ENCODE peak calls at places on chromosomes 11 and 22, in seven cellular contexts. M is H9, P is IMR-90, J is mesenchymal stem cell, C is H1, O is neuronal stem cell, Z is mesendoderm. Q is an unnamed sample. For H3K4me1, the result is how much of the 10 kb centered on the place peaks cover.

GRCh38 chr11:94767701-94768601 is at the start of gene AMOTL1:
- DNase-seq in M (peak), P (peak), J (peak), C (peak), O (peak), Z (peak), Q (peak)

GRCh38 chr22:49464024-49464423 is 363.6 kb downstream of the BRD1 start:
- DNase-seq in M (no peak), P (no peak), J (no peak), C (no peak), O (no peak), Z (no peak), Q (no peak)

GRCh38 chr11:38448284-38448683 is 1850.2 kb upstream of the RAG2 start:
- DNase-seq in M (no peak), P (no peak), J (no peak), C (no peak), O (no peak), Z (no peak), Q (no peak)

GRCh38 chr11:44766112-44766971 is 39.6 kb downstream of the TSPAN18 start:
- DNase-seq in M (peak), P (peak), J (peak), C (no peak), O (no peak), Z (peak), Q (no peak)

GRCh38 chr22:22194931-22195264 is 49.7 kb upstream of the VPREB1 start:
- DNase-seq in M (no peak), P (no peak), J (no peak), C (no peak), O (no peak), Z (no peak), Q (no peak)

GRCh38 chr11:47593492-47593933 is 698 bp downstream of the C1QTNF4 start:
- DNase-seq in M (no peak), P (no peak), J (no peak), C (no peak), O (no peak), Z (no peak), Q (no peak)

GRCh38 chr11:134579709-134580634 is 167.9 kb upstream of the B3GAT1 start:
- DNase-seq in M (peak), P (no peak), J (no peak), C (no peak), O (no peak), Z (peak), Q (no peak)

GRCh38 chr11:134224710-134225662 is 515 bp downstream of the VPS26B start:
- DNase-seq in M (peak), P (peak), J (peak), C (no peak), O (peak), Z (peak), Q (peak)

GRCh38 chr11:67581469-67581868 is 2.1 kb upstream of the GSTP1 start:
- DNase-seq in M (peak), P (no peak), J (no peak), C (no peak), O (no peak), Z (peak), Q (no peak)

GRCh38 chr11:120131941-120132644 is 5.8 kb downstream of the TRIM29 start:
- DNase-seq in M (no peak), P (no peak), J (no peak), C (no peak), O (no peak), Z (no peak), Q (no peak)

GRCh38 chr11:1077033-1077416 is 2.4 kb downstream of the MUC2 start:
- DNase-seq in M (no peak), P (no peak), J (no peak), C (no peak), O (no peak), Z (no peak), Q (no peak)

GRCh38 chr11:65501005-65501529 is 2.2 kb downstream of the MALAT1 start:
- DNase-seq in M (no peak), P (peak), J (no peak), C (no peak), O (no peak), Z (no peak), Q (peak)

GRCh38 chr22:21030621-21031544 is 1.5 kb downstream of the SLC7A4 start:
- DNase-seq in M (no peak), P (no peak), J (no peak), C (no peak), O (no peak), Z (no peak), Q (no peak)

GRCh38 chr11:134425413-134425812 is 13.4 kb upstream of the B3GAT1 start:
- DNase-seq in M (no peak), P (no peak), J (no peak), C (no peak), O (no peak), Z (no peak), Q (no peak)

GRCh38 chr11:63598556-63598955 is 15.7 kb downstream of the PLAAT3 start:
- DNase-seq in M (no peak), P (no peak), J (no peak), C (no peak), O (no peak), Z (no peak), Q (no peak)

GRCh38 chr11:115256326-115257197 is 247.7 kb downstream of the CADM1 start:
- DNase-seq in M (peak), P (no peak), J (peak), C (no peak), O (no peak), Z (peak), Q (no peak)

GRCh38 chr11:126607374-126607773 is 251.9 kb downstream of the ST3GAL4 start:
- DNase-seq in M (peak), P (peak), J (peak), C (peak), O (peak), Z (peak), Q (peak)

GRCh38 chr22:50630376-50630775 is 2.4 kb upstream of the ARSA start:
- DNase-seq in M (no peak), P (no peak), J (no peak), C (no peak), O (no peak), Z (no peak), Q (no peak)

GRCh38 chr22:28425211-28425610 is 254.4 kb downstream of the TTC28 start:
- DNase-seq in M (no peak), P (no peak), J (peak), C (no peak), O (no peak), Z (no peak), Q (no peak)

GRCh38 chr22:28773461-28773867 is 969 bp downstream of the CCDC117 start:
- DNase-seq in M (no peak), P (peak), J (peak), C (no peak), O (no peak), Z (no peak), Q (no peak)

GRCh38 chr11:68373810-68374501 is 61.6 kb downstream of the LRP5 start:
- DNase-seq in M (no peak), P (peak), J (peak), C (no peak), O (no peak), Z (no peak), Q (no peak)

DNA sequence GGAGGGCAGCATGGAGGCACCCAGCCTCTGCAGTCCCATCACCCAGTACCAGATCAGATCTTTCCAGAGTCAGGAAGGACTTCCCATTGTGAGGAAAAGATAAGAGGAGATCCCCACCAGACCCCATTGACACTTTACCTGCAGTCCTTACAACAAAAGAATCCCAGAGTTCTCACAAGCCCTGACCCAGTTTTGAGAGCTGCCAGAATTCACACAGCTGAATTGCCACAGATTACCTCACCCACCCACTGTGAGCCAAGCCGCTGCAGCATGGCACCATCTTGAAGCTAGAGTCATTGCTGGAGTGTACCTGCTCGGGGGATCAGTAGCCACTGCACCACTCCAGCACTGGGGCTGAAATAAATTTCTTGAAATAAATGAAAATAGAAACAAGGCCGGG is 91.8 kb upstream of the UBASH3B start:
- DNase-seq in M (no peak), P (no peak), J (no peak), C (no peak), O (no peak), Z (peak), Q (no peak)
- H3K18ac ChIP-seq in M (no peak), P (no peak), J (no peak), C (no peak), O (peak), Z (no peak), Q (no peak)

DNA sequence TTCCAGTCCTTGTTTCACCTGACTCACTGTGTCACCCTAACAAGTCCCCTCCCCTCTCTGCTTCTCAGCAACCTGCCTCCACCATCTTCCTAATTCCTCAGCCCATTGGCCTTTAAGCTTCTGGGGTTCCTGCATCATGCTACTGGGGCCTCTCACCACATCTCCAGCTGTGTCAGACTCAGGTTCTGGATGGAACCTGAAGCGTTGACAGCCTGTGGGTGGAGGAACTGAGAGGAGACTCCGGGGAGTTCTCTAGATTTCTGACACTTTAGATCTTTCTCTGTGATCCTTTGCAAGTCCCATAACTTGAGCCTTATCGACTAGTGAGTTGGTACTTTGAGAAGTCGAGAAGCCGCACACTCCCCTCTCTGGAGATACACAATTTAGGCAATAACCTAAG is 11.6 kb upstream of the SLC5A1 start:
- DNase-seq in M (no peak), P (no peak), J (no peak), C (no peak), O (no peak), Z (no peak), Q (no peak)
- H3K4me1 ChIP-seq in M (under half), P (under half), J (under half), C (under half), O (under half), Z (under half), Q (under half)

GRCh38 chr11:85827768-85828639 is 17.1 kb upstream of the SYTL2 start:
- DNase-seq in M (no peak), P (peak), J (peak), C (no peak), O (no peak), Z (peak), Q (peak)
- H3K18ac ChIP-seq in M (no peak), P (peak), J (peak), C (no peak), O (no peak), Z (no peak), Q (no peak)

DNA sequence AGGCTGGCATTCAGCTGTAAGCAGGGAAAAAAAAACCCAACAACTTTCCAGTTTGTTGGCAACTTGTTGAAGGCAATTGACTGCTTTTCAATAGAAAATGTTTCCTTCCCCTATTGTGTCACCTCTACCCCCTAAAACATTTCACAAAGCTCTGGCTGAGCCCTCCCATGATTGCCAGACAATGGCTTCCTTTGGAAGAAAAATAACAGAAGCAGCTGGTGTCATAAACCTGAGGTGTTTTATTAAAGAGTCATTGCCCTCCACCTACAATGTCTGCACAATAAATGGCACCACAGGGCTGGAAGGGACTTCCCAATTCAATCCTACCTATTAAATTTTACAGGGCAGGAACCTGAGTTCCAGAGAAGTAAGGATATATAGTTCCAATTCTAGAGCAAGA is 22.2 kb upstream of the PSMA1 start:
- DNase-seq in M (no peak), P (no peak), J (no peak), C (no peak), O (no peak), Z (no peak), Q (no peak)
- H3K4me1 ChIP-seq in M (under half), P (under half), J (under half), C (under half), O (under half), Z (under half), Q (under half)

GRCh38 chr22:37411655-37412054 is 15.6 kb downstream of the ELFN2 start:
- DNase-seq in M (no peak), P (no peak), J (no peak), C (no peak), O (no peak), Z (no peak), Q (no peak)

GRCh38 chr22:37409031-37409430 is 18.2 kb downstream of the ELFN2 start:
- DNase-seq in M (no peak), P (no peak), J (no peak), C (no peak), O (no peak), Z (no peak), Q (no peak)

GRCh38 chr22:37406836-37407235 is 20.4 kb downstream of the ELFN2 start:
- DNase-seq in M (no peak), P (no peak), J (no peak), C (no peak), O (no peak), Z (no peak), Q (no peak)

GRCh38 chr22:37410174-37411055 is 16.9 kb downstream of the ELFN2 start:
- DNase-seq in M (no peak), P (no peak), J (no peak), C (no peak), O (no peak), Z (no peak), Q (no peak)

GRCh38 chr22:37409557-37409956 is 17.7 kb downstream of the ELFN2 start:
- DNase-seq in M (no peak), P (no peak), J (no peak), C (no peak), O (no peak), Z (no peak), Q (no peak)
- H3K18ac ChIP-seq in M (no peak), P (no peak), J (no peak), C (no peak), O (peak), Z (no peak), Q (no peak)

Q was measured in trophoblast cell.